ENCODE peak calls at places on chromosomes 6 and 20, in seven cellular contexts. One of them, this sample, is unnamed.
A peak's percentile ranks its signal among the peaks of the same experiment; 100 is the strongest.

GRCh38 chr6:106369739-106370138 is 9.2 kb downstream of the CRYBG1 start:
- DNase-seq in sigmoid colon: no peak
- DNase-seq in K562: no peak
- DNase-seq in stomach: no peak
- DNase-seq in A549: no peak
- DNase-seq in H1: no peak
- DNase-seq in IMR-90: no peak
- DNase-seq in this sample: no peak

GRCh38 chr20:1892122-1892385 is 3.2 kb upstream of the SIRPA start:
- DNase-seq in IMR-90: no peak
- DNase-seq in K562: no peak
- DNase-seq in H1: no peak
- DNase-seq in stomach: no peak
- DNase-seq in sigmoid colon: no peak
- DNase-seq in A549: no peak
- DNase-seq in this sample: no peak

GRCh38 chr20:14521436-14521835 is 184.0 kb upstream of the FLRT3 start:
- DNase-seq in stomach: no peak
- DNase-seq in sigmoid colon: no peak
- DNase-seq in H1: no peak
- DNase-seq in IMR-90: peak; percentile 41
- DNase-seq in K562: no peak
- DNase-seq in A549: no peak
- DNase-seq in this sample: no peak

GRCh38 chr6:144027927-144028587 is 20.0 kb upstream of the PLAGL1 start:
- DNase-seq in sigmoid colon: no peak
- DNase-seq in A549: no peak
- DNase-seq in IMR-90: no peak
- DNase-seq in H1: no peak
- DNase-seq in stomach: no peak
- DNase-seq in K562: no peak
- DNase-seq in this sample: no peak

GRCh38 chr6:88119769-88120168 is 46.4 kb downstream of the CNR1 start:
- DNase-seq in stomach: no peak
- DNase-seq in A549: no peak
- DNase-seq in IMR-90: no peak
- DNase-seq in H1: no peak
- DNase-seq in K562: no peak
- DNase-seq in sigmoid colon: no peak
- DNase-seq in this sample: no peak

GRCh38 chr6:7261030-7261841 is 51.8 kb downstream of the SSR1 start:
- DNase-seq in stomach: peak; percentile 84
- DNase-seq in IMR-90: peak; percentile 80
- DNase-seq in H1: peak; percentile 82
- DNase-seq in sigmoid colon: peak; percentile 92
- DNase-seq in A549: peak; percentile 95
- DNase-seq in K562: peak; percentile 85
- DNase-seq in this sample: peak; percentile 77

GRCh38 chr20:5716953-5717352 is 33.2 kb upstream of the SHLD1 start:
- DNase-seq in stomach: no peak
- DNase-seq in K562: no peak
- DNase-seq in H1: no peak
- DNase-seq in IMR-90: no peak
- DNase-seq in sigmoid colon: no peak
- DNase-seq in A549: no peak
- DNase-seq in this sample: no peak

GRCh38 chr20:18267815-18268214 is 20.5 kb upstream of the ZNF133 start:
- DNase-seq in stomach: no peak
- DNase-seq in H1: no peak
- DNase-seq in A549: no peak
- DNase-seq in IMR-90: no peak
- DNase-seq in sigmoid colon: no peak
- DNase-seq in K562: no peak
- DNase-seq in this sample: no peak

GRCh38 chr6:7910654-7911344 is at the start of gene TXNDC5:
- DNase-seq in H1: no peak
- DNase-seq in A549: peak; percentile 64
- DNase-seq in sigmoid colon: peak; percentile 83
- DNase-seq in IMR-90: peak; percentile 62
- DNase-seq in stomach: peak; percentile 84
- DNase-seq in K562: peak; percentile 97
- DNase-seq in this sample: peak; percentile 94

GRCh38 chr20:45834797-45835161 is 1.2 kb downstream of the SNX21 start:
- DNase-seq in IMR-90: no peak
- DNase-seq in K562: no peak
- DNase-seq in A549: no peak
- DNase-seq in H1: no peak
- DNase-seq in stomach: no peak
- DNase-seq in sigmoid colon: peak; percentile 75
- DNase-seq in this sample: no peak

GRCh38 chr6:107419747-107420146 is 39.6 kb downstream of the PDSS2 start:
- DNase-seq in IMR-90: no peak
- DNase-seq in A549: no peak
- DNase-seq in sigmoid colon: no peak
- DNase-seq in K562: no peak
- DNase-seq in stomach: no peak
- DNase-seq in H1: no peak
- DNase-seq in this sample: no peak

GRCh38 chr20:22385602-22386299 is 198.6 kb downstream of the FOXA2 start:
- DNase-seq in H1: no peak
- DNase-seq in A549: peak; percentile 64
- DNase-seq in K562: peak; percentile 13
- DNase-seq in IMR-90: no peak
- DNase-seq in stomach: peak; percentile 34
- DNase-seq in sigmoid colon: no peak
- DNase-seq in this sample: no peak

GRCh38 chr6:2596222-2596621 is 154.5 kb downstream of the MYLK4 start:
- DNase-seq in H1: peak; percentile 44
- DNase-seq in K562: peak; percentile 31
- DNase-seq in stomach: no peak
- DNase-seq in A549: no peak
- DNase-seq in sigmoid colon: no peak
- DNase-seq in IMR-90: no peak
- DNase-seq in this sample: no peak

GRCh38 chr6:144953552-144954240 is 668.6 kb downstream of the UTRN start:
- DNase-seq in A549: no peak
- DNase-seq in sigmoid colon: no peak
- DNase-seq in H1: peak; percentile 41
- DNase-seq in K562: no peak
- DNase-seq in stomach: no peak
- DNase-seq in IMR-90: peak; percentile 62
- DNase-seq in this sample: no peak

GRCh38 chr6:34223964-34224940 is 12.4 kb upstream of the HMGA1 start:
- DNase-seq in IMR-90: peak; percentile 96
- DNase-seq in H1: no peak
- DNase-seq in A549: peak; percentile 85
- DNase-seq in stomach: peak; percentile 95
- DNase-seq in sigmoid colon: peak; percentile 96
- DNase-seq in K562: peak; percentile 99
- DNase-seq in this sample: peak; percentile 91
- TF ChIP-seq POLR2A in IMR-90: peak; percentile 56
- TF ChIP-seq POLR2A in H1: no peak
- TF ChIP-seq POLR2A in A549: peak; percentile 49
- TF ChIP-seq POLR2A in stomach: no peak
- TF ChIP-seq POLR2A in sigmoid colon: peak; percentile 51
- TF ChIP-seq POLR2A in K562: peak; percentile 86
- TF ChIP-seq POLR2A in this sample: peak; percentile 59

GRCh38 chr20:50153153-50153499 is 397 bp downstream of the PEDS1 start:
- DNase-seq in A549: no peak
- DNase-seq in sigmoid colon: peak; percentile 82
- DNase-seq in H1: no peak
- DNase-seq in K562: no peak
- DNase-seq in IMR-90: no peak
- DNase-seq in stomach: no peak
- DNase-seq in this sample: no peak

GRCh38 chr20:50152394-50153152 is 950 bp downstream of the PEDS1 start:
- DNase-seq in IMR-90: no peak
- DNase-seq in A549: no peak
- DNase-seq in H1: no peak
- DNase-seq in K562: peak; percentile 46
- DNase-seq in sigmoid colon: no peak
- DNase-seq in stomach: no peak
- DNase-seq in this sample: no peak

GRCh38 chr20:50151034-50151743 is 2.3 kb downstream of the PEDS1 start:
- DNase-seq in K562: no peak
- DNase-seq in A549: no peak
- DNase-seq in stomach: peak; percentile 73
- DNase-seq in H1: no peak
- DNase-seq in sigmoid colon: no peak
- DNase-seq in IMR-90: no peak
- DNase-seq in this sample: no peak

GRCh38 chr20:50149481-50150254 is 3.9 kb downstream of the PEDS1 start:
- DNase-seq in stomach: no peak
- DNase-seq in IMR-90: no peak
- DNase-seq in H1: no peak
- DNase-seq in sigmoid colon: no peak
- DNase-seq in K562: no peak
- DNase-seq in A549: no peak
- DNase-seq in this sample: no peak

GRCh38 chr20:50153500-50154377 is at the start of gene PEDS1:
- DNase-seq in sigmoid colon: peak; percentile 96
- DNase-seq in K562: peak; percentile 98
- DNase-seq in IMR-90: peak; percentile 90
- DNase-seq in H1: no peak
- DNase-seq in stomach: peak; percentile 94
- DNase-seq in A549: peak; percentile 98
- DNase-seq in this sample: peak; percentile 82
- TF ChIP-seq CTCF in sigmoid colon: no peak
- TF ChIP-seq CTCF in K562: no peak
- TF ChIP-seq CTCF in IMR-90: no peak
- TF ChIP-seq CTCF in H1: no peak
- TF ChIP-seq CTCF in stomach: no peak
- TF ChIP-seq CTCF in A549: no peak
- TF ChIP-seq CTCF in this sample: no peak

DNA sequence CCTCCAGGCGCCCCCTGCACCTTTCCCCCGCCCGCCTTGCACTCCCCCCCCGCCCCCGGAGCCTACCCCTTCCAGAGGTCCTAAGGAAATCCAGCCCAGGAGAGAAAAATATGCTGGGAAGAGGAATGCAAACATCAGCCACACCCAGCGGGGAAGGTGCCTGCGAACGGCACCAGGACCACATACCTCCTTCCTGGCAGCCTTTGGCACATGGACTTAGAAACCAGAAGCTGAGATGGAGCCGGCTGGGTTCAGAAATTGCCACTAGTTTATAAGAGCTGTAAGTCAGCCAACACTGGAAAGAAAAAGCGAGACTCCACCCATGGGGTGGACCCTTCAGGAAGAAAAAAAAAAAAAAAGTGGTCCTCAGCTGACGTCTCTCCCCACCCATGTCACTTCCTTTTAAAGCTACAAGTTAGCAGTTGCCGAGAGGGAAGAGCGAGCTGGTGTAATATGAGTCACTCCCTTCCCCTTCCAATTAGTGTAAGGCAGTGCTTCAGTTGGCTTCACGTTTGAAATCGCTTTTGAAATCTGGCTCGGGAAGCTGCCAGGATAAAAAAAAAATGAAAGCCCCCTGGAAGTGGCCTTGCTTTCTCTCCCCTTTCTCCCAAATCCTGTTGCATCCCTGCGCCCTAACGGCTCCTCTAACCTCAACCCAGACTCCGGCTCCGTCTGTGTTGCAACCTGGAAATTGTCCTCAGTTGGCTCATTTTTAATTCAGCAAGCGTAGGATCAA is at the start of gene AGPAT4:
- DNase-seq in H1: peak; percentile 76
- DNase-seq in IMR-90: peak; percentile 98
- DNase-seq in stomach: peak; percentile 41
- DNase-seq in A549: peak; percentile 80
- DNase-seq in sigmoid colon: peak; percentile 90
- DNase-seq in K562: peak; percentile 87
- DNase-seq in this sample: peak; percentile 79
- TF ChIP-seq POLR2A in H1: peak; percentile 60
- TF ChIP-seq POLR2A in IMR-90: peak; percentile 96
- TF ChIP-seq POLR2A in stomach: no peak
- TF ChIP-seq POLR2A in A549: no peak
- TF ChIP-seq POLR2A in sigmoid colon: peak; percentile 20
- TF ChIP-seq POLR2A in K562: peak; percentile 77
- TF ChIP-seq POLR2A in this sample: no peak

GRCh38 chr6:124400600-124400999 is 561.6 kb upstream of the RNF217 start:
- DNase-seq in stomach: no peak
- DNase-seq in A549: no peak
- DNase-seq in H1: no peak
- DNase-seq in IMR-90: no peak
- DNase-seq in sigmoid colon: no peak
- DNase-seq in K562: no peak
- DNase-seq in this sample: no peak
- TF ChIP-seq CTCF in stomach: no peak
- TF ChIP-seq CTCF in A549: no peak
- TF ChIP-seq CTCF in H1: peak; percentile 28
- TF ChIP-seq CTCF in IMR-90: no peak
- TF ChIP-seq CTCF in sigmoid colon: no peak
- TF ChIP-seq CTCF in K562: no peak
- TF ChIP-seq CTCF in this sample: no peak

GRCh38 chr20:62138204-62138543 is 5.0 kb downstream of the PSMA7 start:
- DNase-seq in stomach: no peak
- DNase-seq in sigmoid colon: no peak
- DNase-seq in IMR-90: no peak
- DNase-seq in H1: no peak
- DNase-seq in K562: no peak
- DNase-seq in A549: no peak
- DNase-seq in this sample: no peak

GRCh38 chr20:62135573-62136266 is 7.5 kb downstream of the PSMA7 start:
- DNase-seq in sigmoid colon: no peak
- DNase-seq in stomach: no peak
- DNase-seq in H1: no peak
- DNase-seq in A549: no peak
- DNase-seq in IMR-90: no peak
- DNase-seq in K562: no peak
- DNase-seq in this sample: no peak

GRCh38 chr20:62136283-62137091 is 6.7 kb downstream of the PSMA7 start:
- DNase-seq in K562: no peak
- DNase-seq in sigmoid colon: no peak
- DNase-seq in stomach: peak; percentile 77
- DNase-seq in IMR-90: peak; percentile 68
- DNase-seq in A549: peak; percentile 73
- DNase-seq in H1: no peak
- DNase-seq in this sample: peak; percentile 94

GRCh38 chr20:62137478-62138203 is 5.6 kb downstream of the PSMA7 start:
- DNase-seq in IMR-90: no peak
- DNase-seq in K562: no peak
- DNase-seq in sigmoid colon: no peak
- DNase-seq in stomach: no peak
- DNase-seq in H1: no peak
- DNase-seq in A549: no peak
- DNase-seq in this sample: no peak

GRCh38 chr20:62137092-62137384 is 6.2 kb downstream of the PSMA7 start:
- DNase-seq in sigmoid colon: no peak
- DNase-seq in stomach: no peak
- DNase-seq in A549: no peak
- DNase-seq in IMR-90: no peak
- DNase-seq in H1: no peak
- DNase-seq in K562: no peak
- DNase-seq in this sample: no peak
- TF ChIP-seq POLR2A in sigmoid colon: no peak
- TF ChIP-seq POLR2A in stomach: no peak
- TF ChIP-seq POLR2A in A549: no peak
- TF ChIP-seq POLR2A in IMR-90: no peak
- TF ChIP-seq POLR2A in H1: no peak
- TF ChIP-seq POLR2A in K562: no peak
- TF ChIP-seq POLR2A in this sample: no peak

GRCh38 chr6:39228992-39229767 is at the start of gene KCNK5:
- DNase-seq in IMR-90: peak; percentile 2
- DNase-seq in H1: peak; percentile 80
- DNase-seq in A549: peak; percentile 73
- DNase-seq in K562: peak; percentile 98
- DNase-seq in sigmoid colon: peak; percentile 73
- DNase-seq in stomach: peak; percentile 89
- DNase-seq in this sample: peak; percentile 40
- TF ChIP-seq CTCF in IMR-90: peak; percentile 8
- TF ChIP-seq CTCF in H1: peak; percentile 83
- TF ChIP-seq CTCF in A549: peak; percentile 51
- TF ChIP-seq CTCF in K562: peak; percentile 90
- TF ChIP-seq CTCF in sigmoid colon: peak; percentile 59
- TF ChIP-seq CTCF in stomach: peak; percentile 79
- TF ChIP-seq CTCF in this sample: no peak